ENCODE peak calls at places on chromosomes 11 and 22, in six cellular contexts. One of them, this sample, is unnamed.

GRCh38 chr22:32355760-32356159 is 1.9 kb upstream of the RFPL3 start:
- DNase-seq in CMK: no peak
- DNase-seq in brain microvascular endothelial cell: no peak
- DNase-seq in NCI-H510A: no peak
- DNase-seq in amniotic epithelial cell: no peak
- DNase-seq in T-cell: no peak
- DNase-seq in this sample: no peak

GRCh38 chr11:441418-442274 is at the start of gene ANO9:
- DNase-seq in T-cell: peak
- DNase-seq in NCI-H510A: peak
- DNase-seq in CMK: no peak
- DNase-seq in amniotic epithelial cell: no peak
- DNase-seq in brain microvascular endothelial cell: no peak
- DNase-seq in this sample: no peak

GRCh38 chr22:27748355-27749168 is 53.0 kb downstream of the MN1 start:
- DNase-seq in CMK: no peak
- DNase-seq in NCI-H510A: no peak
- DNase-seq in amniotic epithelial cell: peak
- DNase-seq in T-cell: no peak
- DNase-seq in brain microvascular endothelial cell: peak
- DNase-seq in this sample: peak

GRCh38 chr11:133810179-133810550 is 35.1 kb downstream of the SPATA19 start:
- DNase-seq in brain microvascular endothelial cell: no peak
- DNase-seq in CMK: no peak
- DNase-seq in amniotic epithelial cell: no peak
- DNase-seq in NCI-H510A: no peak
- DNase-seq in T-cell: no peak
- DNase-seq in this sample: no peak

GRCh38 chr22:31977141-31977781 is 32.9 kb downstream of the YWHAH start:
- DNase-seq in T-cell: peak
- DNase-seq in NCI-H510A: peak
- DNase-seq in amniotic epithelial cell: peak
- DNase-seq in CMK: no peak
- DNase-seq in brain microvascular endothelial cell: peak
- DNase-seq in this sample: peak

GRCh38 chr11:15327786-15328231 is 213.1 kb downstream of the INSC start:
- DNase-seq in brain microvascular endothelial cell: peak
- DNase-seq in NCI-H510A: peak
- DNase-seq in amniotic epithelial cell: peak
- DNase-seq in CMK: peak
- DNase-seq in T-cell: no peak
- DNase-seq in this sample: peak

GRCh38 chr11:6498121-6498520 is 1.0 kb downstream of the DNHD1 start:
- DNase-seq in CMK: no peak
- DNase-seq in amniotic epithelial cell: no peak
- DNase-seq in brain microvascular endothelial cell: no peak
- DNase-seq in T-cell: no peak
- DNase-seq in NCI-H510A: no peak
- DNase-seq in this sample: no peak

GRCh38 chr22:23574371-23574811 is 5.7 kb downstream of the IGLL1 start:
- DNase-seq in T-cell: no peak
- DNase-seq in brain microvascular endothelial cell: no peak
- DNase-seq in NCI-H510A: no peak
- DNase-seq in amniotic epithelial cell: no peak
- DNase-seq in CMK: no peak
- DNase-seq in this sample: no peak

GRCh38 chr11:725624-726202 is 19.7 kb downstream of the EPS8L2 start:
- DNase-seq in T-cell: no peak
- DNase-seq in brain microvascular endothelial cell: no peak
- DNase-seq in amniotic epithelial cell: no peak
- DNase-seq in NCI-H510A: no peak
- DNase-seq in CMK: no peak
- DNase-seq in this sample: no peak

GRCh38 chr11:117734596-117734995 is 62.4 kb downstream of the DSCAML1 start:
- DNase-seq in NCI-H510A: peak
- DNase-seq in brain microvascular endothelial cell: no peak
- DNase-seq in amniotic epithelial cell: no peak
- DNase-seq in CMK: peak
- DNase-seq in T-cell: no peak
- DNase-seq in this sample: no peak

GRCh38 chr11:12377106-12377823 is at the start of gene PARVA:
- DNase-seq in CMK: no peak
- DNase-seq in NCI-H510A: peak
- DNase-seq in T-cell: no peak
- DNase-seq in amniotic epithelial cell: peak
- DNase-seq in brain microvascular endothelial cell: peak
- DNase-seq in this sample: peak

GRCh38 chr11:120941000-120941399 is 82.9 kb upstream of the TBCEL start:
- DNase-seq in T-cell: no peak
- DNase-seq in NCI-H510A: no peak
- DNase-seq in brain microvascular endothelial cell: no peak
- DNase-seq in CMK: no peak
- DNase-seq in amniotic epithelial cell: no peak
- DNase-seq in this sample: no peak

GRCh38 chr11:125389339-125390166 is 106.5 kb downstream of the FEZ1 start:
- DNase-seq in T-cell: no peak
- DNase-seq in amniotic epithelial cell: no peak
- DNase-seq in NCI-H510A: no peak
- DNase-seq in CMK: no peak
- DNase-seq in brain microvascular endothelial cell: no peak
- DNase-seq in this sample: no peak

GRCh38 chr11:18230859-18231258 is 5.7 kb downstream of the SAA4 start:
- DNase-seq in CMK: no peak
- DNase-seq in T-cell: no peak
- DNase-seq in amniotic epithelial cell: no peak
- DNase-seq in NCI-H510A: no peak
- DNase-seq in brain microvascular endothelial cell: no peak
- DNase-seq in this sample: no peak

GRCh38 chr11:12066056-12066798 is 44.2 kb upstream of the MICAL2 start:
- DNase-seq in amniotic epithelial cell: peak
- DNase-seq in brain microvascular endothelial cell: peak
- DNase-seq in T-cell: no peak
- DNase-seq in CMK: no peak
- DNase-seq in NCI-H510A: no peak
- DNase-seq in this sample: no peak

GRCh38 chr22:45235101-45235777 is 5.5 kb downstream of the KIAA0930 start:
- DNase-seq in amniotic epithelial cell: no peak
- DNase-seq in NCI-H510A: no peak
- DNase-seq in T-cell: no peak
- DNase-seq in CMK: no peak
- DNase-seq in brain microvascular endothelial cell: no peak
- DNase-seq in this sample: no peak

GRCh38 chr22:32024791-32025190 is 18.3 kb upstream of the SLC5A1 start:
- DNase-seq in T-cell: no peak
- DNase-seq in NCI-H510A: no peak
- DNase-seq in amniotic epithelial cell: peak
- DNase-seq in CMK: no peak
- DNase-seq in brain microvascular endothelial cell: peak
- DNase-seq in this sample: no peak